ENCODE peak calls at places on chromosomes 13 and 19, in four cellular contexts. W is NCI-H748 treated with DMSO at 0.1 percent for 48 hours, Q is mucosa of gallbladder, G is mucosa of descending colon. L is an unnamed sample.

GRCh38 chr13:88857256-88857655 is 1186.1 kb downstream of the SLITRK5 start:
- DNase-seq in G (no peak), Q (no peak), W (peak; percentile 63), L (no peak)

GRCh38 chr19:15288146-15288963 is 44.0 kb downstream of the BRD4 start:
- DNase-seq in W (no peak), G (peak; percentile 43), Q (no peak), L (peak; percentile 89)

GRCh38 chr13:48580185-48580803 is 47.4 kb upstream of the RCBTB2 start:
- DNase-seq in W (peak; percentile 48), Q (peak; percentile 88), G (peak; percentile 39), L (peak; percentile 79)

GRCh38 chr13:74191036-74191809 is 57.0 kb upstream of the KLF12 start:
- DNase-seq in Q (no peak), G (no peak), W (no peak), L (no peak)

GRCh38 chr13:33275916-33276315 is 9.6 kb downstream of the STARD13 start:
- DNase-seq in Q (no peak), G (no peak), W (no peak), L (no peak)

GRCh38 chr19:30325657-30326056 is 46.5 kb upstream of the ZNF536 start:
- DNase-seq in G (no peak), W (no peak), Q (no peak), L (no peak)

GRCh38 chr13:27730191-27730590 is 62.1 kb upstream of the GSX1 start:
- DNase-seq in Q (no peak), W (no peak), G (no peak), L (no peak)

GRCh38 chr19:2755811-2756210 is 16.0 kb upstream of the SLC39A3 start:
- DNase-seq in G (no peak), W (no peak), Q (no peak), L (no peak)

GRCh38 chr19:15790096-15790495 is 2.6 kb downstream of the OR10H5 start:
- DNase-seq in G (no peak), Q (peak; percentile 22), W (no peak), L (no peak)

GRCh38 chr13:22134261-22134660 is 463.4 kb downstream of the FGF9 start:
- DNase-seq in Q (no peak), W (no peak), G (no peak), L (no peak)

GRCh38 chr19:50812474-50812873 is 11.1 kb downstream of the KLK1 start:
- DNase-seq in G (no peak), Q (no peak), W (no peak), L (no peak)

GRCh38 chr13:98207411-98207810 is 30.3 kb upstream of the RNF113B start:
- DNase-seq in W (no peak), Q (no peak), G (no peak), L (no peak)

GRCh38 chr19:13985771-13986347 is 20.3 kb downstream of the RFX1 start:
- DNase-seq in G (no peak), Q (no peak), W (no peak), L (no peak)

GRCh38 chr19:15198006-15198356 is 2.8 kb downstream of the NOTCH3 start:
- DNase-seq in W (no peak), G (peak; percentile 50), Q (no peak), L (no peak)

GRCh38 chr13:73451120-73452029 is 392.6 kb downstream of the KLF5 start:
- DNase-seq in G (peak; percentile 67), Q (no peak), W (peak; percentile 61), L (no peak)

GRCh38 chr13:21010621-21011020 is 50.8 kb downstream of the LATS2 start:
- DNase-seq in Q (no peak), G (no peak), W (no peak), L (no peak)

GRCh38 chr13:107994137-107994536 is 221.2 kb downstream of the LIG4 start:
- DNase-seq in Q (no peak), G (no peak), W (no peak), L (no peak)

GRCh38 chr13:75486654-75487053 is 4.7 kb upstream of the TBC1D4 start:
- DNase-seq in G (no peak), Q (no peak), W (no peak), L (no peak)

GRCh38 chr19:28213476-28214082 is 999.4 kb downstream of the UQCRFS1 start:
- DNase-seq in Q (no peak), W (no peak), G (no peak), L (no peak)

GRCh38 chr13:98775844-98776598 is 23.5 kb upstream of the SLC15A1 start:
- DNase-seq in G (peak; percentile 81), W (no peak), Q (peak; percentile 92), L (no peak)

GRCh38 chr19:12913011-12913561 is 6.0 kb downstream of the SYCE2 start:
- DNase-seq in G (peak; percentile 62), W (peak; percentile 94), Q (peak; percentile 62), L (peak; percentile 74)

GRCh38 chr13:25276748-25277147 is 10.5 kb downstream of the MTMR6 start:
- DNase-seq in W (no peak), G (no peak), Q (no peak), L (no peak)

GRCh38 chr19:47633516-47633915 is 24.6 kb downstream of the BICRA start:
- DNase-seq in G (no peak), W (no peak), Q (peak; percentile 75), L (no peak)

GRCh38 chr19:49058592-49058991 is 1.0 kb upstream of the CGB7 start:
- DNase-seq in G (no peak), Q (no peak), W (no peak), L (no peak)

GRCh38 chr13:107035778-107036177 is 467.8 kb upstream of the ARGLU1 start:
- DNase-seq in G (no peak), Q (no peak), W (no peak), L (no peak)

GRCh38 chr19:8641908-8642547 is 11.6 kb downstream of the NFILZ start:
- DNase-seq in W (no peak), Q (no peak), G (no peak), L (no peak)